ENCODE peak calls at places on chromosomes 13 and 19, in eight cellular contexts. X is HFFc6; S is ecto neural progenitor cell; V is amygdala; N is activated naive CD8-positive, alpha-beta T cell treated with anti-CD3 and anti-CD28 coated beads, Interleukin-2, amount 50 U/mL, for 24 hours; Z is tibial artery; W is C1 segment of cervical spinal cord; R is nucleus accumbens. H is an unnamed sample.

GRCh38 chr19:41424335-41425173 is 2.6 kb downstream of the B3GNT8 start:
- DNase-seq in X (no peak), S (no peak), V (no peak), N (no peak), Z (no peak), W (no peak), R (no peak), H (no peak)

GRCh38 chr13:71209217-71209616 is 657.8 kb downstream of the DACH1 start:
- DNase-seq in X (no peak), S (no peak), V (no peak), N (no peak), Z (no peak), W (no peak), R (no peak), H (no peak)

GRCh38 chr19:54164369-54165068 is 5.0 kb upstream of the LENG1 start:
- DNase-seq in X (no peak), S (peak), V (no peak), N (peak), Z (no peak), W (no peak), R (no peak), H (peak)

GRCh38 chr19:18429717-18430416 is 8.1 kb downstream of the ISYNA1 start:
- DNase-seq in X (no peak), S (no peak), V (no peak), N (no peak), Z (no peak), W (no peak), R (no peak), H (no peak)

GRCh38 chr13:80040219-80040976 is 300.5 kb downstream of the SPRY2 start:
- DNase-seq in X (peak), S (no peak), V (no peak), N (no peak), Z (no peak), W (no peak), R (no peak), H (no peak)

GRCh38 chr19:10551698-10552301 is 8.1 kb downstream of the ATG4D start:
- DNase-seq in X (peak), S (no peak), V (no peak), N (peak), Z (no peak), W (no peak), R (no peak), H (no peak)

GRCh38 chr19:8028951-8029491 is 23.5 kb upstream of the CCL25 start:
- DNase-seq in X (no peak), S (peak), V (no peak), N (no peak), Z (no peak), W (no peak), R (no peak), H (no peak)

GRCh38 chr19:51131780-51132680 is 7.3 kb downstream of the SIGLEC9 start:
- DNase-seq in X (no peak), S (no peak), V (no peak), N (no peak), Z (peak), W (peak), R (no peak), H (no peak)

GRCh38 chr13:100837611-100838010 is 163.0 kb upstream of the TMTC4 start:
- DNase-seq in X (no peak), S (no peak), V (no peak), N (no peak), Z (no peak), W (no peak), R (no peak), H (no peak)